ENCODE peak calls at places on chromosomes 16 and 17, in five cellular contexts. Y, T, N, C and M are unnamed samples. For H3K4me1, the result is how much of the 10 kb centered on the place peaks cover.

GRCh38 chr17:16935786-16936185 is 36.1 kb downstream of the TNFRSF13B start:
- DNase-seq in Y (no peak), T (no peak), N (no peak), C (no peak), M (no peak)

GRCh38 chr17:65684631-65685030 is 123.2 kb upstream of the AXIN2 start:
- DNase-seq in Y (peak), T (no peak), N (no peak), C (no peak), M (no peak)

GRCh38 chr17:78174870-78175642 is 6.7 kb downstream of the SYNGR2 start:
- DNase-seq in Y (no peak), T (no peak), N (no peak), C (peak), M (peak)

GRCh38 chr17:81445642-81446500 is 50.6 kb downstream of the BAHCC1 start:
- DNase-seq in Y (peak), T (no peak), N (no peak), C (no peak), M (no peak)

GRCh38 chr17:2083613-2084128 is 28.8 kb downstream of the HIC1 start:
- DNase-seq in Y (no peak), T (no peak), N (no peak), C (no peak), M (no peak)

GRCh38 chr17:64262422-64263260 is at the start of gene TEX2:
- DNase-seq in Y (peak), T (no peak), N (peak), C (peak), M (peak)

GRCh38 chr16:88649924-88650748 is 717 bp downstream of the CYBA start:
- DNase-seq in Y (no peak), T (no peak), N (no peak), C (no peak), M (no peak)

GRCh38 chr17:80477647-80478478 is 1.5 kb upstream of the NPTX1 start:
- DNase-seq in Y (peak), T (no peak), N (no peak), C (no peak), M (no peak)

GRCh38 chr16:19888834-19889233 is 4.2 kb upstream of the GPRC5B start:
- DNase-seq in Y (no peak), T (no peak), N (peak), C (no peak), M (no peak)

GRCh38 chr17:77363821-77364361 is 223.1 kb downstream of the SEC14L1 start:
- DNase-seq in Y (peak), T (no peak), N (peak), C (no peak), M (peak)

GRCh38 chr17:7235693-7236665 is 1.7 kb upstream of the DVL2 start:
- DNase-seq in Y (no peak), T (no peak), N (peak), C (no peak), M (peak)
- H3K4me1 ChIP-seq in Y (under half), T (under half), N (half or more), C (under half), M (under half)

DNA sequence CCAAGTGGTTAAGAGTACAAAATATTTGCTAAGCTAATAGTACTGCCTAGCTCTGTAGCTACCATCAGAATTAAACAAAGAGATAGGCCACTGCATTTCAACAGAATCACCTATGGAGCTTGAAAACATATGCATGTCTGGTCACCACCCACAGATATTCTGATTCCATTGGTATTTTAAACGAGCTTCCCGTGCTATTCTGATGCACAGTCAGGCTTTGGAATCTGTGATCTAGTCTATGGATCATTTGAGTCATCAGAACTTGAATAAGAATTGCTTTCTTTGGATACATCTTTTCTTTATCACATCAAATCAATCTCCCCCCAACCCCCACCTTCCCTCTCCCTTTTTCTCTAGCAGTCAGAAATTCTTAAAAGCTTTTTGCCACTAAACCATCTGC is 124.7 kb downstream of the NPIPB5 start:
- DNase-seq in Y (no peak), T (no peak), N (no peak), C (no peak), M (no peak)
- H3K4me3 ChIP-seq in Y (no peak), T (no peak), N (no peak), C (no peak), M (no peak)

GRCh38 chr17:46162871-46163270 is 30.4 kb downstream of the KANSL1 start:
- DNase-seq in Y (no peak), T (no peak), N (no peak), C (no peak), M (no peak)

GRCh38 chr17:46157443-46158107 is 35.7 kb downstream of the KANSL1 start:
- DNase-seq in Y (peak), T (no peak), N (no peak), C (no peak), M (no peak)

GRCh38 chr17:46159686-46160085 is 33.5 kb downstream of the KANSL1 start:
- DNase-seq in Y (peak), T (no peak), N (no peak), C (no peak), M (no peak)

GRCh38 chr17:46160169-46160568 is 33.1 kb downstream of the KANSL1 start:
- DNase-seq in Y (no peak), T (no peak), N (no peak), C (no peak), M (peak)

GRCh38 chr17:46158323-46159296 is 34.6 kb downstream of the KANSL1 start:
- DNase-seq in Y (no peak), T (no peak), N (no peak), C (no peak), M (no peak)
- H3K4me1 ChIP-seq in Y (under half), T (under half), N (half or more), C (half or more), M (half or more)

GRCh38 chr17:50059256-50059655 is 3.3 kb downstream of the ITGA3 start:
- DNase-seq in Y (no peak), T (no peak), N (no peak), C (peak), M (no peak)
- H3K4me3 ChIP-seq in Y (peak), T (peak), N (no peak), C (no peak), M (peak)

GRCh38 chr17:39208136-39208535 is 8.1 kb downstream of the RPL19 start:
- DNase-seq in Y (no peak), T (no peak), N (no peak), C (no peak), M (no peak)

GRCh38 chr17:39208893-39209292 is 8.8 kb downstream of the RPL19 start:
- DNase-seq in Y (peak), T (no peak), N (no peak), C (peak), M (peak)

GRCh38 chr17:39204245-39204644 is 4.2 kb downstream of the RPL19 start:
- DNase-seq in Y (no peak), T (no peak), N (no peak), C (no peak), M (no peak)

GRCh38 chr17:39200957-39201510 is 951 bp downstream of the RPL19 start:
- DNase-seq in Y (no peak), T (no peak), N (no peak), C (no peak), M (no peak)

DNA sequence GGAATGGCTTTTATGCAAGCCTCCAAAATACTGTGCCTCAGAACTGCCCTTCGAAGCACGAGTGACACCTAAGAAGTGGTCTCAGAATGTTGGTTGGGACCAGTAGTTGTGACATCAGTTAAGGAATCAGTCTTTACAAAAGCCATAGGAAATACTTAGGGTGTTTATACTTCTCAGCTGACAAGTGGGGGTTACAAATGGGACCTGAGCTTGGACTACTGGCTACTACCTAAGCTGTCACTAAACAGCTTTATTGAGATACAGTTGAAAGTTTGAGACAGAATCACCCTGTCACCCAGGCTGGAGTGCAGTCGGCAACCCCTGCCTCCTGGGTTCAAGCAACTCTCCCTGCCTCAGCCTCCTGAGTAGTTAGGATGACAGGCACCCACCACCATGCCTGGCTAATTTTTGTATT is 5.0 kb downstream of the RPL19 start:
- DNase-seq in Y (no peak), T (no peak), N (no peak), C (no peak), M (no peak)
- H3K4me1 ChIP-seq in Y (under half), T (under half), N (under half), C (under half), M (under half)

GRCh38 chr16:13999895-14000425 is 71.2 kb upstream of the MRTFB start:
- DNase-seq in Y (no peak), T (no peak), N (no peak), C (no peak), M (no peak)
- H3K4me3 ChIP-seq in Y (no peak), T (no peak), N (no peak), C (no peak), M (no peak)

GRCh38 chr17:49020609-49021008 is 23.4 kb downstream of the IGF2BP1 start:
- DNase-seq in Y (no peak), T (no peak), N (no peak), C (no peak), M (no peak)
- H3K4me1 ChIP-seq in Y (under half), T (under half), N (under half), C (under half), M (under half)

DNA sequence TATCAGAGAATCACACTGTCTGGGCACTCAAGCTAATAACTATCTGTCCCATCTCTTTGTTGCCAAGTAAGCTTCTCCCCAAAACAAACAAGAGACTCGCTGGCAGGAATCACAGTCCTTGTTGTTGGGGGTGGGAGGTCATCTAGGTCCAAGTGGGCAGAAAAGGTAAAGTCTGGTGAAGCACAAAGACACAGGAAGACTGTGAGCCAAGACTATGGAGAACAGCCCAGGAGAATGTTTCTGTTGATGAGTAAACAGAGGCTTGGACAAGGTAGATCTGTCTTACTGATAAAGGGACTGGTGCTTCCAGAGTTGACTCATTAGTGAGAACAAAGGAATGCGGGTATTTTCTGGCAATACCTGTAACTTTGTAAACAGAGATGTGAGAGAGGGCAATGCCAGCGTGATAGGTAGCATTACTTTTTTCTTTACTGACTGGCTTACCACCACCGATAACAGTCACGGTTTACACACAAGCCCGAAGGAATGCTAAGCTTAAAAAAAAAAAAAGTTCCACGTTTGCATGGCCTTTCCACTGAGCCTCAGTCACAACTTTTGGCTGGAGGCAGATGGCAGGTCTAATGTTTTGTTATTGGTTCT is 11.5 kb upstream of the MMD start:
- DNase-seq in Y (no peak), T (no peak), N (no peak), C (no peak), M (no peak)
- H3K4me3 ChIP-seq in Y (no peak), T (no peak), N (no peak), C (no peak), M (no peak)

GRCh38 chr16:50932348-50932916 is 190.5 kb downstream of the CYLD start:
- DNase-seq in Y (no peak), T (no peak), N (no peak), C (no peak), M (no peak)
- H3K4me1 ChIP-seq in Y (under half), T (under half), N (under half), C (under half), M (under half)

DNA sequence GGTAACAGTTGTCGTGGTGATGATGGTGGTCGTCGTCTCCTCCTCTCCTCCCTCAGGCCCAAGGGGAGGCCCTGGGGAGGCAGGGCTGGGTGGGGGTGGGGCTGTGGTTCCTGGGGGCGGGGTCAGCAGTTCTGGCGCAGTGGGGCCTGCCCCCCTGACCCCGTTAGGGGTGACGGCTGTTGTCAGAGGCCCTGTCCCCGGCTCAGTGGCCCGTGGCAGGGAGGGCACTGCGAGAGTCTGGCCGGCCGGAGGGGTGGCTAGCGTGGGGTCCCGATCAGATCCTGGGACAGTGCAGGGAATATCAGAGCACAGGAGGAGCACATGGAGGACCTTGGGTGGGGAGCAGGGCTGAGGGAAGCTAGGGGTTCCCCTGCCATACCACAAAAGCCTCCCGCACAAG is 2.5 kb downstream of the SEZ6L2 start:
- DNase-seq in Y (no peak), T (no peak), N (no peak), C (no peak), M (peak)
- H3K4me3 ChIP-seq in Y (no peak), T (no peak), N (no peak), C (no peak), M (no peak)